ENCODE peak calls at places on chromosomes 6 and 20, in six cellular contexts. Z, A, Q, X, C and K are unnamed samples.
A peak's percentile ranks its signal among the peaks of the same experiment; 100 is the strongest.

GRCh38 chr6:25122001-25122400 is 157.2 kb upstream of the CARMIL1 start:
- DNase-seq in Z (peak; percentile 33), A (no peak), Q (no peak), X (no peak), C (no peak), K (no peak)

GRCh38 chr6:168355716-168356522 is 36.3 kb upstream of the DACT2 start:
- DNase-seq in Z (peak; percentile 56), A (peak; percentile 64), Q (no peak), X (peak; percentile 64), C (no peak), K (peak; percentile 47)

GRCh38 chr20:44918761-44919160 is 8.9 kb downstream of the PABPC1L start:
- DNase-seq in Z (no peak), A (no peak), Q (no peak), X (no peak), C (no peak), K (no peak)

GRCh38 chr20:48407710-48408109 is 420.1 kb downstream of the PREX1 start:
- DNase-seq in Z (no peak), A (no peak), Q (no peak), X (no peak), C (no peak), K (no peak)

GRCh38 chr20:3738109-3739053 is 5.9 kb downstream of the HSPA12B start:
- DNase-seq in Z (no peak), A (no peak), Q (no peak), X (no peak), C (no peak), K (no peak)

GRCh38 chr20:41617059-41617921 is 887 bp downstream of the CHD6 start:
- DNase-seq in Z (peak; percentile 24), A (no peak), Q (no peak), X (no peak), C (no peak), K (no peak)

GRCh38 chr6:156816505-156816904 is 39.3 kb downstream of the ARID1B start:
- DNase-seq in Z (no peak), A (no peak), Q (no peak), X (peak; percentile 74), C (peak; percentile 40), K (no peak)

GRCh38 chr20:23246682-23247664 is 103.6 kb upstream of the NXT1 start:
- DNase-seq in Z (peak; percentile 63), A (no peak), Q (no peak), X (no peak), C (no peak), K (no peak)

GRCh38 chr6:37072526-37072925 is 67.1 kb downstream of the FGD2 start:
- DNase-seq in Z (no peak), A (no peak), Q (no peak), X (no peak), C (no peak), K (no peak)
- H3K27ac ChIP-seq in Z (no peak overlapping the region), A (no peak overlapping the region), Q (no peak overlapping the region), X (no peak overlapping the region), C (no peak overlapping the region), K (no peak overlapping the region)

GRCh38 chr6:45477785-45478184 is 100.1 kb upstream of the SUPT3H start:
- DNase-seq in Z (no peak), A (no peak), Q (no peak), X (no peak), C (no peak), K (no peak)

GRCh38 chr6:45479834-45480696 is 102.3 kb upstream of the SUPT3H start:
- DNase-seq in Z (no peak), A (no peak), Q (no peak), X (no peak), C (no peak), K (no peak)

GRCh38 chr6:45476341-45476740 is 98.6 kb upstream of the SUPT3H start:
- DNase-seq in Z (no peak), A (no peak), Q (no peak), X (no peak), C (no peak), K (no peak)

GRCh38 chr6:45477278-45477677 is 99.5 kb upstream of the SUPT3H start:
- DNase-seq in Z (no peak), A (no peak), Q (no peak), X (no peak), C (no peak), K (no peak)

GRCh38 chr6:45478235-45478634 is 100.5 kb upstream of the SUPT3H start:
- DNase-seq in Z (no peak), A (no peak), Q (no peak), X (no peak), C (no peak), K (no peak)
- H3K27ac ChIP-seq in Z (no peak overlapping the region), A (peak overlapping the region; percentile 92), Q (no peak overlapping the region), X (no peak overlapping the region), C (no peak overlapping the region), K (no peak overlapping the region)

DNA sequence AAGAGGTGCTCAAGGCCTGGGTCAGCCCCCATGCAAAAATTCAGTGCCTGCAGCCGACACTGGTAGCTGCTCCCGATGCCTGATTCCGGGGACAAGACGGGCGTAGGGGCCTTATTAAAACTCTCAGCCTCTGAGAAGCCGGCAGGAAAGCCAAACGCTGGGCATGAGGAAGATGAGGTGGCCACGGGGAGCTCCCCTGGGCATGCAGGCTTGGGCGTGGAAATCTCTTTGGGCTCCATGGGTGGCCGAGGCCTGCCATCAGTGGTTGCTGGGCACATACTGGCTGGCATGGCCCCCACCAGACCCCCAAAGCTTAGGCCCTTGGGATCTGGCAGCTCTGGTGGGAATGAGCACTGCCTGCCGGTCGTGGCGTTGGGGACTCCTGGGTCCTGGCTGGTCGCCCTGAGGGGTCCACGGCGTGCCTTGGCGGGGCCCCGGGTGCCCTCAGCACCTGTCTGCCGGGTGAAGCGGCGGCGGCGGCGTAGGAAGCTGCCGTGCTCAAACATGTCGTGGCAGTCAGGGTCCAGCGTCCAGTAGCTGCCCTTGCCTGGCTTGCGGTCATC is 586 bp downstream of the FOXS1 start:
- DNase-seq in Z (no peak), A (no peak), Q (no peak), X (no peak), C (no peak), K (no peak)
- H3K27ac ChIP-seq in Z (peak overlapping the region; percentile 87), A (peak overlapping the region; percentile 8), Q (no peak overlapping the region), X (peak overlapping the region; percentile 30), C (peak overlapping the region; percentile 94), K (no peak overlapping the region)

DNA sequence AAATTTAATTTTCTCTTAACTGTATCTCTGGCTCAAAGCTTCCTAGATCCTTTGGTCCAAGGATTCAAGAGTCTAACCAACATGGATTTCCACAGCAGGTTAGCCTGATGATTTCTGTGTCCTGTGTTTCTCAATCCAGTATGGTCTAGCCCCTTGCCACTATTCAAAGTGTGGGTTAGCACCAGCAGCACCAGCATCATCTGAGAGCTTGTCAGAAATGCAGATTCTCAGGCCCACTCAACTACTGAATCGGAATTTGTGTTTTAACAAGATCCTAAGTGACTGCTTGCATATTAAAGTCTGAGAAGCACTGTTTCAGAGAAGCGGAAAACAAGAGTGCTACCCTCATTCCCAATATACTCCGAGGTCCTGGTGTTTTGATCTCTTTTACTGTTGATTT is 133.8 kb upstream of the PRDM1 start:
- DNase-seq in Z (no peak), A (no peak), Q (no peak), X (no peak), C (no peak), K (no peak)
- H3K27ac ChIP-seq in Z (no peak overlapping the region), A (no peak overlapping the region), Q (no peak overlapping the region), X (no peak overlapping the region), C (no peak overlapping the region), K (no peak overlapping the region)

GRCh38 chr6:6886160-6886885 is 221.4 kb upstream of the RREB1 start:
- DNase-seq in Z (no peak), A (no peak), Q (no peak), X (no peak), C (no peak), K (no peak)
- H3K27ac ChIP-seq in Z (peak overlapping the region; percentile 58), A (peak overlapping the region; percentile 37), Q (peak overlapping the region; percentile 53), X (peak overlapping the region; percentile 72), C (no peak overlapping the region), K (peak overlapping the region; percentile 64)

GRCh38 chr6:21997414-21998037 is 299.3 kb downstream of the PRL start:
- DNase-seq in Z (no peak), A (no peak), Q (no peak), X (no peak), C (no peak), K (no peak)

GRCh38 chr6:21995318-21995717 is 301.5 kb downstream of the PRL start:
- DNase-seq in Z (no peak), A (no peak), Q (no peak), X (no peak), C (no peak), K (no peak)

GRCh38 chr6:21998539-21998938 is 298.3 kb downstream of the PRL start:
- DNase-seq in Z (no peak), A (no peak), Q (no peak), X (no peak), C (no peak), K (no peak)

GRCh38 chr6:21994821-21995220 is 302.0 kb downstream of the PRL start:
- DNase-seq in Z (no peak), A (no peak), Q (no peak), X (no peak), C (no peak), K (no peak)

DNA sequence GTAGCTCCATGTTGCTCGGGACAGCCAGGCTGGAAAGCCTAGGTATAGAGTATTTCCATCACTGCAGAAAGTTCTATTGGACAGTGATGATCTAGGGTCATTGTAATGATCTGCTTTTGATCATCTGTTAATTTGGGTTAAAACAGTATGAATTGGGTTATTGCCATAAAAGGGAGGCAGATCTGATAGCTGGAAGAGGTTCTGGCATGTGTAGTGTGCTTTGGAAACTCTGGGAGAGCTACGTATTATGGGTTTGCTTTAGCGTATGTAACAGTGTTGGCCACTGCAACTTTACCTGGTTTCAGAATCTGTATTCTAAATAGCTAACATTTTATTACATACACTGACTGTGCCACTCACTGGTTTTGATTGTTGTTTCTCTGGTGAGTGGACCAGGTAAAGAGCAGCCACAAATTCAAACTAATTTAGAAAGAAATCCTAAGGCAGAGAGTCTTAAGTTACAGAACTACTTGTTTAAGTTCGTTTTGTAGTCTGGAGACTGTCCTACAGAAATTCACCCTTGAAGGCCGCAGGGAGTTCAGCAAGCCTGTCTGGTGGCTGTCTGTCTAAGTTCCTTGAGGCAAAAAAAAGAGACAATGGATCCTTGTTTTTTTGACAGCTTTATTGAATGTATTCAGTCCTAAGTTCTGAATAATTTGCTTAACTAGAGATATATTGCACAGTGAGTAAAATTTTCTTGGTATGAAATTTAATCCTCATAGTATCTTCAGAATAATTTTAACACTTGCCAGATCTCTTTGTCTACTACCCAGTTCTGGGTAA is 300.2 kb downstream of the PRL start:
- DNase-seq in Z (no peak), A (no peak), Q (no peak), X (no peak), C (no peak), K (no peak)
- H3K27ac ChIP-seq in Z (peak overlapping the region; percentile 59), A (no peak overlapping the region), Q (no peak overlapping the region), X (no peak overlapping the region), C (no peak overlapping the region), K (no peak overlapping the region)